ENCODE peak calls at places on chromosomes 13 and 19, in seven cellular contexts. One of them, this sample, is unnamed.

GRCh38 chr13:110505594-110505993 is 55.9 kb downstream of the RAB20 start:
- DNase-seq in small intestine: no peak
- DNase-seq in AG10803: no peak
- DNase-seq in heart left ventricle: no peak
- DNase-seq in kidney: peak; percentile 57
- DNase-seq in IMR-90: no peak
- DNase-seq in fibroblast of mammary gland: no peak
- DNase-seq in this sample: no peak

GRCh38 chr19:15869109-15869555 is 28.7 kb downstream of the CYP4F2 start:
- DNase-seq in small intestine: peak; percentile 58
- DNase-seq in fibroblast of mammary gland: peak; percentile 29
- DNase-seq in AG10803: peak; percentile 35
- DNase-seq in heart left ventricle: no peak
- DNase-seq in IMR-90: no peak
- DNase-seq in kidney: no peak
- DNase-seq in this sample: peak; percentile 13

GRCh38 chr19:17841810-17842662 is 5.7 kb downstream of the JAK3 start:
- DNase-seq in heart left ventricle: peak; percentile 78
- DNase-seq in small intestine: peak; percentile 57
- DNase-seq in IMR-90: peak; percentile 63
- DNase-seq in kidney: peak; percentile 96
- DNase-seq in AG10803: peak; percentile 60
- DNase-seq in fibroblast of mammary gland: peak; percentile 84
- DNase-seq in this sample: peak; percentile 74

GRCh38 chr13:102830646-102831045 is 15.2 kb upstream of the ERCC5 start:
- DNase-seq in kidney: no peak
- DNase-seq in heart left ventricle: no peak
- DNase-seq in small intestine: peak; percentile 67
- DNase-seq in AG10803: peak; percentile 5
- DNase-seq in IMR-90: no peak
- DNase-seq in fibroblast of mammary gland: no peak
- DNase-seq in this sample: no peak

GRCh38 chr13:111516712-111517640 is 196.5 kb downstream of the TEX29 start:
- DNase-seq in IMR-90: no peak
- DNase-seq in small intestine: no peak
- DNase-seq in fibroblast of mammary gland: no peak
- DNase-seq in heart left ventricle: no peak
- DNase-seq in kidney: peak; percentile 40
- DNase-seq in AG10803: no peak
- DNase-seq in this sample: no peak

GRCh38 chr13:47100214-47100853 is 203.5 kb upstream of the HTR2A start:
- DNase-seq in IMR-90: peak; percentile 22
- DNase-seq in fibroblast of mammary gland: no peak
- DNase-seq in small intestine: no peak
- DNase-seq in heart left ventricle: no peak
- DNase-seq in kidney: no peak
- DNase-seq in AG10803: no peak
- DNase-seq in this sample: no peak

GRCh38 chr19:51490676-51491075 is 10.9 kb downstream of the SIGLEC12 start:
- DNase-seq in kidney: no peak
- DNase-seq in small intestine: no peak
- DNase-seq in fibroblast of mammary gland: no peak
- DNase-seq in IMR-90: no peak
- DNase-seq in heart left ventricle: no peak
- DNase-seq in AG10803: no peak
- DNase-seq in this sample: no peak

GRCh38 chr19:12667903-12668302 is 1.3 kb downstream of the WDR83 start:
- DNase-seq in kidney: no peak
- DNase-seq in AG10803: no peak
- DNase-seq in IMR-90: no peak
- DNase-seq in heart left ventricle: no peak
- DNase-seq in small intestine: no peak
- DNase-seq in fibroblast of mammary gland: no peak
- DNase-seq in this sample: no peak

GRCh38 chr19:11286312-11286974 is 9.5 kb upstream of the TSPAN16 start:
- DNase-seq in fibroblast of mammary gland: peak; percentile 50
- DNase-seq in AG10803: peak; percentile 60
- DNase-seq in IMR-90: peak; percentile 58
- DNase-seq in heart left ventricle: peak; percentile 72
- DNase-seq in kidney: no peak
- DNase-seq in small intestine: no peak
- DNase-seq in this sample: peak; percentile 31

GRCh38 chr19:47377208-47377701 is 28.1 kb downstream of the DHX34 start:
- DNase-seq in heart left ventricle: peak; percentile 90
- DNase-seq in small intestine: no peak
- DNase-seq in IMR-90: no peak
- DNase-seq in kidney: no peak
- DNase-seq in AG10803: no peak
- DNase-seq in fibroblast of mammary gland: no peak
- DNase-seq in this sample: no peak

GRCh38 chr19:24074720-24075119 is 12.3 kb upstream of the ZNF254 start:
- DNase-seq in heart left ventricle: no peak
- DNase-seq in small intestine: no peak
- DNase-seq in IMR-90: peak; percentile 74
- DNase-seq in AG10803: peak; percentile 64
- DNase-seq in fibroblast of mammary gland: peak; percentile 77
- DNase-seq in kidney: no peak
- DNase-seq in this sample: peak; percentile 20

GRCh38 chr13:98312606-98313005 is 135.5 kb upstream of the RNF113B start:
- DNase-seq in fibroblast of mammary gland: no peak
- DNase-seq in small intestine: no peak
- DNase-seq in heart left ventricle: no peak
- DNase-seq in kidney: no peak
- DNase-seq in AG10803: no peak
- DNase-seq in IMR-90: peak; percentile 22
- DNase-seq in this sample: no peak

GRCh38 chr19:5682293-5682592 is 1.4 kb downstream of the HSD11B1L start:
- DNase-seq in IMR-90: no peak
- DNase-seq in heart left ventricle: no peak
- DNase-seq in kidney: no peak
- DNase-seq in AG10803: no peak
- DNase-seq in fibroblast of mammary gland: no peak
- DNase-seq in small intestine: no peak
- DNase-seq in this sample: no peak

GRCh38 chr13:80528733-80529132 is 187.8 kb upstream of the SPRY2 start:
- DNase-seq in small intestine: no peak
- DNase-seq in AG10803: no peak
- DNase-seq in heart left ventricle: no peak
- DNase-seq in IMR-90: no peak
- DNase-seq in kidney: no peak
- DNase-seq in fibroblast of mammary gland: no peak
- DNase-seq in this sample: no peak

GRCh38 chr13:97221989-97222700 is at the start of gene MBNL2:
- DNase-seq in small intestine: peak; percentile 95
- DNase-seq in AG10803: peak; percentile 91
- DNase-seq in fibroblast of mammary gland: peak; percentile 92
- DNase-seq in heart left ventricle: peak; percentile 93
- DNase-seq in kidney: peak; percentile 96
- DNase-seq in IMR-90: peak; percentile 94
- DNase-seq in this sample: peak; percentile 98

GRCh38 chr13:77492982-77493381 is 42.5 kb upstream of the SCEL start:
- DNase-seq in IMR-90: no peak
- DNase-seq in AG10803: no peak
- DNase-seq in small intestine: peak; percentile 29
- DNase-seq in kidney: no peak
- DNase-seq in heart left ventricle: no peak
- DNase-seq in fibroblast of mammary gland: peak; percentile 51
- DNase-seq in this sample: peak; percentile 19

GRCh38 chr13:28394422-28394821 is 100.5 kb downstream of the FLT1 start:
- DNase-seq in small intestine: no peak
- DNase-seq in kidney: no peak
- DNase-seq in fibroblast of mammary gland: peak; percentile 84
- DNase-seq in AG10803: no peak
- DNase-seq in IMR-90: peak; percentile 34
- DNase-seq in heart left ventricle: no peak
- DNase-seq in this sample: peak; percentile 35

GRCh38 chr13:87887459-87888123 is 216.4 kb downstream of the SLITRK5 start:
- DNase-seq in IMR-90: no peak
- DNase-seq in fibroblast of mammary gland: no peak
- DNase-seq in AG10803: no peak
- DNase-seq in kidney: no peak
- DNase-seq in small intestine: no peak
- DNase-seq in heart left ventricle: no peak
- DNase-seq in this sample: no peak

GRCh38 chr19:21482863-21483276 is 22.5 kb upstream of the ZNF429 start:
- DNase-seq in small intestine: peak; percentile 3
- DNase-seq in heart left ventricle: peak; percentile 73
- DNase-seq in fibroblast of mammary gland: peak; percentile 48
- DNase-seq in kidney: peak; percentile 86
- DNase-seq in IMR-90: no peak
- DNase-seq in AG10803: peak; percentile 44
- DNase-seq in this sample: peak; percentile 71

GRCh38 chr19:46898731-46899130 is 37.9 kb downstream of the ARHGAP35 start:
- DNase-seq in small intestine: no peak
- DNase-seq in AG10803: peak; percentile 61
- DNase-seq in heart left ventricle: no peak
- DNase-seq in kidney: no peak
- DNase-seq in fibroblast of mammary gland: peak; percentile 78
- DNase-seq in IMR-90: peak; percentile 76
- DNase-seq in this sample: no peak

GRCh38 chr19:35305181-35305580 is 13.2 kb downstream of the MAG start:
- DNase-seq in kidney: no peak
- DNase-seq in heart left ventricle: no peak
- DNase-seq in fibroblast of mammary gland: no peak
- DNase-seq in small intestine: no peak
- DNase-seq in IMR-90: no peak
- DNase-seq in AG10803: no peak
- DNase-seq in this sample: no peak

GRCh38 chr19:418761-419632 is 10.1 kb upstream of the C2CD4C start:
- DNase-seq in heart left ventricle: no peak
- DNase-seq in AG10803: no peak
- DNase-seq in kidney: peak; percentile 58
- DNase-seq in small intestine: no peak
- DNase-seq in fibroblast of mammary gland: no peak
- DNase-seq in IMR-90: no peak
- DNase-seq in this sample: no peak

DNA sequence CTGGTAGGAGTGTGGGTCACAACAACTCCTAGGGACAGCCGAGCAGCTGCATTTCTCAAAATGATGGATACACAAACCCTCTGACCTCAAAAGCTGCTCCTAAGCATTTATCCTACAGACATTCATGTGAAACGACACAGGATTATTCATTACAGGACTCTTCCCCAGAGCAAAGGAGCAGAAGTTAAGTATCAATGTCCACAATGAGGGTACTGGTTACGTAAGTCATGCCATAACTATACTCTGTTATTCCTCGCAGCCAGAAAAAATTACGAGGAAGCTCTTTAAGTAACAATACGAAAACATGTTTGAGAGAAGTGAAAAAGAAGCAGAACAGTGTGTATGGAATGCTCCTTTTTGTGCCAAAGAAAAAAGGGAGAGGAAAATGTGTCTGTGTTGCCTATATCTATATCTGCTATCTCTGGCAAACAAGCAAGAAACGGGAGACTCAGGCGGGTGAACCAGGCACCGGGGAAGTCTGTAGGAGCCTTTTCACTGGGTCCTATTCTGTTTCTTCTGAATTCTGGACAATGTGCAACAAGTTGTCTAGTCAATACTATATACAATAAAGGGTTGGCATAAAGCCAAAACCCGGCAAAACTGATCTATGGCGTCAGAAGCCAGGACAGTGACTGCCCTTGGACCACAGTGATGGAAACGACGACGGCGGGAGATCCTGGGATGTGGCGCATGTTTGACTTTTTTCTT is 1.3 kb downstream of the ISOC2 start:
- DNase-seq in small intestine: peak; percentile 30
- DNase-seq in heart left ventricle: no peak
- DNase-seq in fibroblast of mammary gland: peak; percentile 34
- DNase-seq in IMR-90: peak; percentile 31
- DNase-seq in kidney: no peak
- DNase-seq in AG10803: no peak
- DNase-seq in this sample: peak; percentile 75
- H3K4me3 ChIP-seq in small intestine: no peak overlapping the region
- H3K4me3 ChIP-seq in heart left ventricle: no peak overlapping the region
- H3K4me3 ChIP-seq in fibroblast of mammary gland: peak overlapping the region; percentile 86
- H3K4me3 ChIP-seq in IMR-90: peak overlapping the region; percentile 65
- H3K4me3 ChIP-seq in kidney: peak overlapping the region; percentile 87
- H3K4me3 ChIP-seq in AG10803: peak overlapping the region; percentile 99
- H3K4me3 ChIP-seq in this sample: peak overlapping the region; percentile 73

DNA sequence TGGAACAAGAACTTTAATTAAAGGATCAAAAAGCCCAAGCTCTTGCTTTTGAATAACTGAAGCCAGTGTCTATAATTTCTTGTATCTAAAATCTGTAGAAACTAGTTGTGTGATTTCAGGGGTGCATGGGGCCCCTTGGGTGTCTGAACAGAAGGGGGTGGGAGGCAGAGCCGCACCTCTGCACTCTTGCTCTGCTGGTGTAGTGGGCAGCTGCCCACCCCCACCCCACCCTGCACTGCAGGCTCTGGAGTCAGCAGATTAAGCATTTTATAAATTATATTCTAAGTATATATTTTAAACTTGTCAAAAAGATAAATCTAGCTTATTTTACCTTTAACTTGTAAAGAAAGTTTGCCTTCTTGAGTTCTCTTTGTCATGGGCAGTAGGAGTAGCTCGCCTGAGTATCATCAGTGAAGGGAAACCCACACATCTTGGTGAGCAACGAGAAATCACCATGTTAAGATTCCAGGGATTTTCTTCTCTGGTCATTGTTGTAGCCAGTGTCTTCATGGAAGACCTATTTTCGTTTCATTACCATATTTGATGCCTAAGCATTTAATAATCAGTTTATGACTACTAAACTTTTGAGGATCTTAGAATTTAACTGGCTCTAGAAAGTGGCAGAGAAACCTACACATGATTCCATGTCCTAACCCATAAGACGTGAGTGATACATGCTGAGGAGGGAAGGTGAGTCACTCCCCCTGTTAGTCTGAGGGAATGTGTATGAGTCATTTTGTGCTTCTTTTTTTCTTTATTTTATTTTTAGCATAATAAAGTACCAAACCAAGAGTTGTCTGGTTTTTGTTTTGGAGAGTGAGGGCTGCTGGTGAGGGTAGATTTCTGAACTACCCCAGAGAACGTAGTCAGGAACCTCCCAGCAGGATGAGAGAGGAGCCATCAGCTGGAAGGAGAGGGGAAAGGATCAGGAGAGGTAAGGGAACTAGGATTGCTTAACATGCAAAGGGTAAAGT is 7.7 kb downstream of the UBE2L5 start:
- DNase-seq in AG10803: peak; percentile 85
- DNase-seq in kidney: no peak
- DNase-seq in IMR-90: peak; percentile 95
- DNase-seq in fibroblast of mammary gland: peak; percentile 95
- DNase-seq in small intestine: no peak
- DNase-seq in heart left ventricle: no peak
- DNase-seq in this sample: peak; percentile 82
- H3K4me3 ChIP-seq in AG10803: no peak overlapping the region
- H3K4me3 ChIP-seq in kidney: no peak overlapping the region
- H3K4me3 ChIP-seq in IMR-90: no peak overlapping the region
- H3K4me3 ChIP-seq in fibroblast of mammary gland: no peak overlapping the region
- H3K4me3 ChIP-seq in small intestine: no peak overlapping the region
- H3K4me3 ChIP-seq in heart left ventricle: no peak overlapping the region
- H3K4me3 ChIP-seq in this sample: no peak overlapping the region

GRCh38 chr19:48867119-48867921 is 1.1 kb downstream of the PLEKHA4 start:
- DNase-seq in small intestine: peak; percentile 71
- DNase-seq in fibroblast of mammary gland: no peak
- DNase-seq in kidney: no peak
- DNase-seq in AG10803: peak; percentile 33
- DNase-seq in IMR-90: no peak
- DNase-seq in heart left ventricle: no peak
- DNase-seq in this sample: no peak
- H3K4me3 ChIP-seq in small intestine: no peak overlapping the region
- H3K4me3 ChIP-seq in fibroblast of mammary gland: peak overlapping the region; percentile 67
- H3K4me3 ChIP-seq in kidney: no peak overlapping the region
- H3K4me3 ChIP-seq in AG10803: peak overlapping the region; percentile 63
- H3K4me3 ChIP-seq in IMR-90: peak overlapping the region; percentile 54
- H3K4me3 ChIP-seq in heart left ventricle: no peak overlapping the region
- H3K4me3 ChIP-seq in this sample: peak overlapping the region; percentile 59

GRCh38 chr19:1846517-1847205 is 1.6 kb downstream of the REXO1 start:
- DNase-seq in fibroblast of mammary gland: no peak
- DNase-seq in heart left ventricle: no peak
- DNase-seq in small intestine: no peak
- DNase-seq in IMR-90: no peak
- DNase-seq in kidney: no peak
- DNase-seq in AG10803: no peak
- DNase-seq in this sample: no peak
- H3K4me3 ChIP-seq in fibroblast of mammary gland: peak overlapping the region; percentile 73
- H3K4me3 ChIP-seq in heart left ventricle: no peak overlapping the region
- H3K4me3 ChIP-seq in small intestine: no peak overlapping the region
- H3K4me3 ChIP-seq in IMR-90: peak overlapping the region; percentile 100
- H3K4me3 ChIP-seq in kidney: peak overlapping the region; percentile 88
- H3K4me3 ChIP-seq in AG10803: peak overlapping the region; percentile 96
- H3K4me3 ChIP-seq in this sample: peak overlapping the region; percentile 94

This sample was measured in fibroblast of villous mesenchyme.